ENCODE peak calls at places on chromosome 22, in seven cellular contexts. L, I, X, Q, U, F and Y are unnamed samples.
A peak's percentile ranks its signal among the peaks of the same experiment; 100 is the strongest.

GRCh38 chr22:27420817-27421361 is 380.7 kb downstream of the MN1 start:
- DNase-seq in L (peak; percentile 34), I (peak; percentile 84), X (peak; percentile 95), Q (no peak), U (no peak), F (no peak), Y (no peak)

GRCh38 chr22:21686193-21686608 is 20.4 kb downstream of the PPIL2 start:
- DNase-seq in L (no peak), I (no peak), X (no peak), Q (no peak), U (no peak), F (no peak), Y (no peak)

GRCh38 chr22:38167988-38168407 is 13.6 kb downstream of the PLA2G6 start:
- DNase-seq in L (no peak), I (peak; percentile 66), X (no peak), Q (no peak), U (no peak), F (no peak), Y (no peak)

GRCh38 chr22:46010177-46010867 is 33.4 kb upstream of the WNT7B start:
- DNase-seq in L (no peak), I (peak; percentile 11), X (peak; percentile 55), Q (no peak), U (no peak), F (no peak), Y (no peak)

GRCh38 chr22:39814899-39815298 is 78.7 kb downstream of the ENTHD1 start:
- DNase-seq in L (no peak), I (no peak), X (peak; percentile 18), Q (no peak), U (peak; percentile 41), F (no peak), Y (no peak)

GRCh38 chr22:31929126-31929928 is 15.0 kb upstream of the YWHAH start:
- DNase-seq in L (no peak), I (peak; percentile 51), X (peak; percentile 51), Q (no peak), U (no peak), F (no peak), Y (no peak)

GRCh38 chr22:24359452-24360120 is 67.8 kb upstream of the ADORA2A start:
- DNase-seq in L (no peak), I (no peak), X (no peak), Q (no peak), U (no peak), F (no peak), Y (no peak)

GRCh38 chr22:32752868-32753520 is 48.5 kb upstream of the TIMP3 start:
- DNase-seq in L (no peak), I (peak; percentile 25), X (peak; percentile 86), Q (no peak), U (no peak), F (no peak), Y (no peak)

GRCh38 chr22:28980326-28980725 is 81.3 kb downstream of the C22orf31 start:
- DNase-seq in L (no peak), I (no peak), X (no peak), Q (no peak), U (no peak), F (no peak), Y (no peak)

GRCh38 chr22:48715511-48715910 is 1112.2 kb downstream of the BRD1 start:
- DNase-seq in L (no peak), I (no peak), X (no peak), Q (no peak), U (no peak), F (no peak), Y (no peak)

GRCh38 chr22:33000342-33001280 is 57.6 kb downstream of the SYN3 start:
- DNase-seq in L (peak; percentile 13), I (peak; percentile 58), X (peak; percentile 32), Q (peak; percentile 3), U (peak; percentile 19), F (peak; percentile 8), Y (peak; percentile 82)

GRCh38 chr22:33599596-33599995 is 320.7 kb downstream of the LARGE1 start:
- DNase-seq in L (no peak), I (no peak), X (no peak), Q (no peak), U (no peak), F (no peak), Y (no peak)

GRCh38 chr22:43992331-43992821 is 31.7 kb upstream of the PARVB start:
- DNase-seq in L (no peak), I (no peak), X (peak; percentile 78), Q (no peak), U (no peak), F (no peak), Y (no peak)

GRCh38 chr22:41939981-41940852 is 6.7 kb downstream of the CENPM start:
- DNase-seq in L (no peak), I (no peak), X (no peak), Q (peak; percentile 96), U (peak; percentile 98), F (peak; percentile 96), Y (no peak)

GRCh38 chr22:28802595-28803087 is 2.3 kb upstream of the XBP1 start:
- DNase-seq in L (no peak), I (no peak), X (no peak), Q (peak; percentile 40), U (no peak), F (no peak), Y (peak; percentile 63)

GRCh38 chr22:50568626-50569025 is 5.9 kb upstream of the SYCE3 start:
- DNase-seq in L (no peak), I (no peak), X (no peak), Q (no peak), U (no peak), F (no peak), Y (no peak)

GRCh38 chr22:44526431-44527115 is 28.5 kb upstream of the RTL6 start:
- DNase-seq in L (no peak), I (no peak), X (no peak), Q (no peak), U (no peak), F (no peak), Y (no peak)

GRCh38 chr22:50267591-50268390 is 2.4 kb downstream of the MAPK11 start:
- DNase-seq in L (no peak), I (peak; percentile 64), X (peak; percentile 38), Q (peak; percentile 49), U (peak; percentile 59), F (peak; percentile 59), Y (no peak)

GRCh38 chr22:42160830-42161696 is 30.5 kb upstream of the CYP2D6 start:
- DNase-seq in L (no peak), I (no peak), X (no peak), Q (no peak), U (no peak), F (no peak), Y (no peak)

GRCh38 chr22:32644252-32645100 is 157.0 kb upstream of the TIMP3 start:
- DNase-seq in L (no peak), I (peak; percentile 54), X (peak; percentile 59), Q (peak; percentile 28), U (peak; percentile 25), F (peak; percentile 4), Y (peak; percentile 73)

GRCh38 chr22:41535244-41535643 is 9.0 kb downstream of the POLR3H start:
- DNase-seq in L (no peak), I (no peak), X (no peak), Q (no peak), U (no peak), F (no peak), Y (no peak)

GRCh38 chr22:49349181-49349835 is 478.4 kb downstream of the BRD1 start:
- DNase-seq in L (no peak), I (no peak), X (no peak), Q (no peak), U (no peak), F (no peak), Y (no peak)

GRCh38 chr22:38432264-38432663 is 22.7 kb downstream of the KCNJ4 start:
- DNase-seq in L (no peak), I (no peak), X (no peak), Q (no peak), U (no peak), F (no peak), Y (no peak)

GRCh38 chr22:23180893-23181762 is 819 bp downstream of the BCR start:
- DNase-seq in L (no peak), I (peak; percentile 22), X (no peak), Q (peak; percentile 51), U (peak; percentile 54), F (peak; percentile 19), Y (peak; percentile 40)

GRCh38 chr22:39530692-39531331 is 1.7 kb downstream of the RPS19BP1 start:
- DNase-seq in L (no peak), I (no peak), X (peak; percentile 41), Q (peak; percentile 30), U (peak; percentile 67), F (no peak), Y (peak; percentile 43)

GRCh38 chr22:31055322-31056159 is 25.6 kb upstream of the SMTN start:
- DNase-seq in L (peak; percentile 88), I (peak; percentile 85), X (peak; percentile 99), Q (no peak), U (no peak), F (no peak), Y (no peak)

GRCh38 chr22:45009881-45010531 is at the start of gene PHF21B:
- DNase-seq in L (peak; percentile 8), I (peak; percentile 60), X (peak; percentile 22), Q (no peak), U (peak; percentile 40), F (no peak), Y (peak; percentile 89)

GRCh38 chr22:37329239-37330140 is 47.2 kb downstream of the CYTH4 start:
- DNase-seq in L (no peak), I (no peak), X (peak; percentile 31), Q (no peak), U (no peak), F (no peak), Y (no peak)

GRCh38 chr22:43310798-43311197 is 32.4 kb downstream of the SCUBE1 start:
- DNase-seq in L (no peak), I (no peak), X (no peak), Q (no peak), U (no peak), F (no peak), Y (no peak)

GRCh38 chr22:23306438-23306921 is 126.2 kb downstream of the BCR start:
- DNase-seq in L (no peak), I (no peak), X (peak; percentile 74), Q (no peak), U (no peak), F (no peak), Y (no peak)

GRCh38 chr22:48424201-48424627 is 1403.5 kb downstream of the BRD1 start:
- DNase-seq in L (no peak), I (no peak), X (no peak), Q (no peak), U (no peak), F (no peak), Y (no peak)

GRCh38 chr22:47095395-47096122 is 333.1 kb downstream of the TBC1D22A start:
- DNase-seq in L (no peak), I (no peak), X (peak; percentile 32), Q (no peak), U (no peak), F (no peak), Y (no peak)

GRCh38 chr22:37320726-37321286 is 38.5 kb downstream of the CYTH4 start:
- DNase-seq in L (no peak), I (no peak), X (no peak), Q (no peak), U (no peak), F (no peak), Y (no peak)

GRCh38 chr22:46598737-46599424 is 21.3 kb upstream of the GRAMD4 start:
- DNase-seq in L (no peak), I (peak; percentile 30), X (peak; percentile 33), Q (no peak), U (no peak), F (no peak), Y (no peak)

GRCh38 chr22:28185130-28185529 is 266.1 kb upstream of the PITPNB start:
- DNase-seq in L (no peak), I (no peak), X (no peak), Q (no peak), U (no peak), F (no peak), Y (no peak)